ENCODE peak calls at places on chromosomes 6 and 20, in nine cellular contexts. K is CD4-positive, alpha-beta T cell; X is suprapubic skin; P is neural crest cell; V is OCI-LY7; Y is endothelial cell; C is fibroblast of pulmonary artery; B is right atrium auricular region; E is Peyer's patch. O is an unnamed sample.

GRCh38 chr6:4441981-4442434 is 306.6 kb upstream of the ECI2 start:
- DNase-seq in K (no peak), X (no peak), P (no peak), V (no peak), Y (no peak), C (peak; percentile 73), B (no peak), E (no peak), O (no peak)

GRCh38 chr20:34390769-34391447 is 27.8 kb downstream of the ITCH start:
- DNase-seq in K (no peak), X (no peak), P (no peak), V (no peak), Y (no peak), C (peak; percentile 80), B (peak; percentile 60), E (peak; percentile 66), O (peak; percentile 40)

GRCh38 chr6:157891544-157892362 is 68.7 kb downstream of the SNX9 start:
- DNase-seq in K (no peak), X (no peak), P (no peak), V (no peak), Y (no peak), C (no peak), B (no peak), E (no peak), O (no peak)

GRCh38 chr6:48541669-48542068 is 430.7 kb upstream of the PTCHD4 start:
- DNase-seq in K (no peak), X (no peak), P (no peak), V (no peak), Y (no peak), C (no peak), B (no peak), E (no peak), O (no peak)

GRCh38 chr6:90083891-90084290 is 189.6 kb downstream of the GJA10 start:
- DNase-seq in K (peak; percentile 32), X (no peak), P (no peak), V (peak; percentile 63), Y (no peak), C (no peak), B (no peak), E (no peak), O (no peak)

GRCh38 chr6:93566285-93566684 is 146.9 kb upstream of the EPHA7 start:
- DNase-seq in K (no peak), X (no peak), P (no peak), V (no peak), Y (no peak), C (no peak), B (no peak), E (no peak), O (no peak)

GRCh38 chr6:145213614-145214013 is 521.7 kb downstream of the EPM2A start:
- DNase-seq in K (no peak), X (no peak), P (no peak), V (no peak), Y (no peak), C (no peak), B (no peak), E (no peak), O (no peak)

GRCh38 chr6:42017021-42017643 is 33.2 kb upstream of the TAF8 start:
- DNase-seq in K (no peak), X (no peak), P (no peak), V (peak; percentile 50), Y (no peak), C (peak; percentile 80), B (no peak), E (no peak), O (peak; percentile 68)

GRCh38 chr6:108748063-108748462 is 100.2 kb upstream of the ARMC2 start:
- DNase-seq in K (no peak), X (no peak), P (no peak), V (no peak), Y (no peak), C (no peak), B (no peak), E (no peak), O (no peak)

GRCh38 chr20:60810561-60810960 is 441.5 kb upstream of the CDH4 start:
- DNase-seq in K (no peak), X (no peak), P (no peak), V (no peak), Y (no peak), C (no peak), B (no peak), E (no peak), O (no peak)

GRCh38 chr6:22899446-22899845 is 330.1 kb downstream of the HDGFL1 start:
- DNase-seq in K (no peak), X (no peak), P (no peak), V (no peak), Y (no peak), C (peak; percentile 25), B (no peak), E (no peak), O (no peak)
- TF ChIP-seq CTCF in K (no peak), X (no peak), P (no peak), V (no peak), Y (no peak), C (no peak), B (no peak), E (no peak), O (no peak)

DNA sequence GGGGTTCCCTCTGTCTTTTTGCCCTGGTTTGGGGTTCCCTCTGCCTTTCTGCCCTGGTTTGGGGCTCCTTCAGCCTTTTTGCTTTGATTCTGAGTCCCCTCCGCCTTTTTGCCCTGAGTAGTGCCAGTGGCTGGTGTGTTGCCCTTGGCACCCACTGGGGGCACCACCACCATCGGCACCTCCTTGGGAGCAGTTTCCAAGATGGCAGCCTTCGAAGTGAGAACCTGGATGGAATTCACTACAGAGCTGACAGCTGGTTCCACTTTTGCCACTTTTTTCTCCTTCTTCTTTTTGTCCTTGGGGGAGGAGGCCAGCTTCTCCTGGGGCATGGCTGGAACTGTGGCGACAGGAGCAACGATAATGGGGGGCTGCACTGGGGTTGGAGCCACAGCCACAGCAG is 22.2 kb downstream of the RRBP1 start:
- DNase-seq in K (no peak), X (no peak), P (no peak), V (no peak), Y (no peak), C (no peak), B (no peak), E (no peak), O (no peak)
- TF ChIP-seq CTCF in K (no peak), X (no peak), P (peak; percentile 32), V (peak; percentile 27), Y (peak; percentile 19), C (peak; percentile 2), B (no peak), E (no peak), O (peak; percentile 22)

DNA sequence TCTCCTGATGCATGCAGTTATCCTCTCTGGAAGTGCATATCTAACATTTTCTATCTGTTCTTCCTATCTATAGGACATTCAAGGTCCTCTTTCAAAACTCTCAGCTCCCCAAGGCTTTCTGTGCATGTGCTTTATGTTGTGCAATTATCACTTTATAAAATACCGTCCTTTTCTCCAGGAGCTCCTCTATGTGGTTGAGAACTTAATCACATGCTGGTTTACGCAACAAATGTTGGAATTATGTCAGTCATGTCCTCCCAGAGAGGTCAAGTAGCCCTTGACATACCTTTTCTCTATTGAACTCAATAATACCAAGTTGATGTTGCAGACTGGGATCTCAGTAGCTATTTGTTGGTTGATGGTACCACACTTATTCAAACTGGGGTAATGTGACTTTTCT is 388.4 kb downstream of the BTBD3 start:
- DNase-seq in K (no peak), X (no peak), P (no peak), V (no peak), Y (no peak), C (peak; percentile 1), B (no peak), E (no peak), O (no peak)
- TF ChIP-seq CTCF in K (no peak), X (no peak), P (no peak), V (no peak), Y (no peak), C (no peak), B (no peak), E (no peak), O (no peak)

GRCh38 chr20:49889943-49890650 is 25.2 kb downstream of the SPATA2 start:
- DNase-seq in K (no peak), X (no peak), P (no peak), V (no peak), Y (no peak), C (no peak), B (no peak), E (no peak), O (peak; percentile 74)

GRCh38 chr20:49887251-49887827 is 28.0 kb downstream of the SPATA2 start:
- DNase-seq in K (no peak), X (no peak), P (peak; percentile 45), V (no peak), Y (no peak), C (no peak), B (no peak), E (no peak), O (peak; percentile 63)

GRCh38 chr20:49887828-49888340 is 27.4 kb downstream of the SPATA2 start:
- DNase-seq in K (no peak), X (no peak), P (no peak), V (no peak), Y (no peak), C (no peak), B (no peak), E (no peak), O (peak; percentile 90)

GRCh38 chr20:49889245-49889942 is 25.9 kb downstream of the SPATA2 start:
- DNase-seq in K (no peak), X (no peak), P (no peak), V (no peak), Y (no peak), C (no peak), B (no peak), E (no peak), O (peak; percentile 59)

GRCh38 chr20:49888341-49889244 is 26.7 kb downstream of the SPATA2 start:
- DNase-seq in K (peak; percentile 25), X (no peak), P (peak; percentile 81), V (peak; percentile 77), Y (peak; percentile 78), C (peak; percentile 66), B (no peak), E (no peak), O (peak; percentile 62)
- TF ChIP-seq CTCF in K (peak; percentile 67), X (peak; percentile 39), P (peak; percentile 94), V (peak; percentile 96), Y (peak; percentile 76), C (peak; percentile 79), B (peak; percentile 79), E (peak; percentile 51), O (peak; percentile 96)